ENCODE peak calls at places on chromosomes 6 and 20, in ten cellular contexts. V, Z, R, C, K, P, L, W, B and F are unnamed samples.

GRCh38 chr20:63350196-63350595 is 11.0 kb downstream of the CHRNA4 start:
- DNase-seq in V (no peak), Z (no peak), R (no peak), C (no peak), K (no peak), P (no peak), L (no peak), W (no peak), B (no peak), F (no peak)

GRCh38 chr6:64034840-64035656 is 399.4 kb downstream of the PHF3 start:
- DNase-seq in V (no peak), Z (no peak), R (no peak), C (peak; percentile 76), K (no peak), P (no peak), L (no peak), W (peak; percentile 29), B (no peak), F (no peak)

GRCh38 chr6:112199001-112199403 is 55.4 kb downstream of the LAMA4 start:
- DNase-seq in V (no peak), Z (no peak), R (no peak), C (no peak), K (no peak), P (no peak), L (no peak), W (peak; percentile 92), B (no peak), F (peak; percentile 62)

GRCh38 chr20:50645253-50646068 is 45.9 kb downstream of the RIPOR3 start:
- DNase-seq in V (peak; percentile 81), Z (peak; percentile 64), R (peak; percentile 60), C (peak; percentile 100), K (peak; percentile 87), P (peak; percentile 82), L (peak; percentile 59), W (peak; percentile 36), B (no peak), F (peak; percentile 69)

GRCh38 chr6:123575218-123575617 is 61.5 kb downstream of the TRDN start:
- DNase-seq in V (no peak), Z (no peak), R (no peak), C (no peak), K (no peak), P (no peak), L (no peak), W (no peak), B (no peak), F (no peak)

GRCh38 chr6:140050232-140050995 is 676.0 kb upstream of the CITED2 start:
- DNase-seq in V (no peak), Z (no peak), R (no peak), C (no peak), K (no peak), P (no peak), L (no peak), W (peak; percentile 72), B (no peak), F (peak; percentile 33)

GRCh38 chr6:96604420-96604819 is 41.5 kb downstream of the FHL5 start:
- DNase-seq in V (no peak), Z (no peak), R (no peak), C (no peak), K (no peak), P (no peak), L (no peak), W (no peak), B (no peak), F (no peak)

GRCh38 chr20:25207960-25208534 is 12.5 kb downstream of the ENTPD6 start:
- DNase-seq in V (no peak), Z (no peak), R (no peak), C (no peak), K (no peak), P (no peak), L (no peak), W (no peak), B (no peak), F (no peak)

GRCh38 chr20:61662226-61662945 is 403.3 kb downstream of the TAF4 start:
- DNase-seq in V (no peak), Z (no peak), R (no peak), C (no peak), K (no peak), P (no peak), L (no peak), W (no peak), B (no peak), F (no peak)

GRCh38 chr6:147709396-147710272 is 201.1 kb downstream of the SAMD5 start:
- DNase-seq in V (no peak), Z (no peak), R (no peak), C (no peak), K (no peak), P (no peak), L (no peak), W (no peak), B (no peak), F (no peak)

GRCh38 chr20:61065853-61066252 is 186.2 kb upstream of the CDH4 start:
- DNase-seq in V (no peak), Z (no peak), R (no peak), C (no peak), K (no peak), P (no peak), L (no peak), W (no peak), B (no peak), F (no peak)

GRCh38 chr20:40908311-40908710 is 120.3 kb upstream of the TOP1 start:
- DNase-seq in V (no peak), Z (no peak), R (no peak), C (no peak), K (no peak), P (no peak), L (no peak), W (no peak), B (no peak), F (no peak)

DNA sequence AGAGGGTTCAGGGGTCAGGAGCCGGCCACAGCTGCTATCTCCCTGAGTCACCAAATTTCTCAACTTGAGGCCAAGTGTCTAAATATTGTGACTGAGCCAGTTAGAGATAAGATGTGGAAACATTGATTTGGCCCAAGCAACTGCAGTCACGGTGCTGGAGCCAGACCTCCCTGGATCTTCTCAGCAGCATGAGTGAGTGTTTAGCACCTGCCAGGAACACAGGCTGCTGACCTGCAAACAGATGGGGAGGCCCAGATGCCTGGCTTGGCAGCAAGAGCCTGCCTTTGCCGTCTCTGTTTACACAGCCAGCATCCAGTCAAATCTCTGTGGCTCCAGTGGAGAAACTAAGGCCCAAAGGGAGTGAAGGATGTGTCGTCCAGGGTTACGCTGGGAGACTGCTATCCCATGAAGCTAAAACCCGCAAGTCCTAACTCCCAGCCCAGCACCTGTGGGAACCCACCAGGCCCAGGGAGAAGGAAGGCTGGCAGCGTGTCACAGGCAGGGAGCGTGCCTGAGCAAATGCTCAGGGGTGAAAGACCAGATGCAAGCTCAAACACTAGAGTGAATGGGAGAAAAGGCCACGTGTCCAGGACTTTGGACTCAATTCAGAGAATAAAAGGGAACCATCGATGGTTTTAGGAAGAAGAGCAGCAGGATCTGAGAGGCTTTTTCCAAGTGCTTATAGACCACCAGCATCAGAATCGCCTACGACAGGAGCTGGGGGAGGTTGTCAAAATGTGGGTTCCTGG is 15.9 kb upstream of the PTGIS start:
- DNase-seq in V (peak; percentile 93), Z (no peak), R (peak; percentile 76), C (peak; percentile 64), K (peak; percentile 73), P (no peak), L (peak; percentile 56), W (peak; percentile 31), B (no peak), F (peak; percentile 40)
- TF ChIP-seq CTCF in V (no peak), Z (no peak), R (no peak), C (no peak), K (no peak), P (no peak), L (no peak), W (no peak), B (no peak), F (no peak)

DNA sequence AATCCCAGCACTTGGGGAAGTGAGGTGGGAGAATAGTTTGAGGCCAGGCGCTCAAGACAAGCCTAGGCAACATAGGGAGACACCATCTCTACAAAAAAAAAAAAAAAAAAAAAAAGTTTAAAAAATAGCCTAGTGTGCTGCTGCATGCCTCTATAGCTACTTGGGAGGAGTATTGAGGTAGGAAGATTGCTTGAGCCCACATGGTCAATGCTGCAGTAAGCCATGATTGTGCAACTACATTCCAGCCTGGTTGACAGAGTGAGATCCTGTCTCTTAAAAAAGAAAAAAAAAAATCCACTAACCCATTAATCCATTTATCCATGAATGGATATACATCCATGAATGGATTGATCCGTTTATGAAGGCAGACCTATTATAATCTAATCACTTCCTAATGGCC is 1064.6 kb upstream of the EYS start:
- DNase-seq in V (no peak), Z (no peak), R (no peak), C (no peak), K (no peak), P (no peak), L (no peak), W (no peak), B (no peak), F (no peak)
- TF ChIP-seq CTCF in V (no peak), Z (no peak), R (no peak), C (no peak), K (no peak), P (no peak), L (no peak), W (no peak), B (no peak), F (no peak)

GRCh38 chr20:295804-296203 is 1.6 kb upstream of the ZCCHC3 start:
- DNase-seq in V (no peak), Z (no peak), R (no peak), C (no peak), K (no peak), P (no peak), L (no peak), W (no peak), B (no peak), F (no peak)

GRCh38 chr20:297925-298754 is 770 bp downstream of the ZCCHC3 start:
- DNase-seq in V (peak; percentile 84), Z (no peak), R (peak; percentile 34), C (peak; percentile 65), K (no peak), P (no peak), L (peak; percentile 85), W (peak; percentile 25), B (peak; percentile 50), F (peak; percentile 50)

GRCh38 chr20:298755-299391 is 1.5 kb downstream of the ZCCHC3 start:
- DNase-seq in V (no peak), Z (no peak), R (no peak), C (no peak), K (no peak), P (no peak), L (no peak), W (no peak), B (no peak), F (no peak)

GRCh38 chr20:294602-295001 is 2.8 kb upstream of the ZCCHC3 start:
- DNase-seq in V (no peak), Z (no peak), R (no peak), C (no peak), K (no peak), P (no peak), L (no peak), W (no peak), B (no peak), F (no peak)

GRCh38 chr20:297098-297924 is at the start of gene ZCCHC3:
- DNase-seq in V (peak; percentile 95), Z (peak; percentile 74), R (peak; percentile 84), C (peak; percentile 91), K (peak; percentile 80), P (peak; percentile 63), L (peak; percentile 94), W (peak; percentile 79), B (peak; percentile 80), F (peak; percentile 89)
- TF ChIP-seq CTCF in V (peak; percentile 8), Z (peak; percentile 14), R (peak; percentile 47), C (no peak), K (no peak), P (peak; percentile 30), L (peak; percentile 32), W (peak; percentile 14), B (no peak), F (peak; percentile 3)

GRCh38 chr20:52747736-52748135 is 224.4 kb upstream of the TSHZ2 start:
- DNase-seq in V (no peak), Z (no peak), R (no peak), C (peak; percentile 35), K (no peak), P (no peak), L (no peak), W (peak; percentile 58), B (no peak), F (no peak)
- TF ChIP-seq CTCF in V (no peak), Z (no peak), R (no peak), C (peak; percentile 22), K (no peak), P (no peak), L (no peak), W (peak; percentile 88), B (no peak), F (peak; percentile 31)